ENCODE peak calls at places on chromosomes 12 and 14, in five cellular contexts. Q is chondrocyte; V is activated T-cell treated with anti-CD3 and anti-CD28 coated beads, Interleukin-2, amount 50 U/mL, for 24 hours; C is mammary epithelial cell; I is stimulated activated CD8-positive, alpha-beta memory T cell treated with anti-CD3 and anti-CD28 coated beads, Interleukin-4, amount 100 ng/mL, for 48 hours. X is an unnamed sample.

GRCh38 chr14:58243790-58244555 is 670 bp upstream of the PSMA3 start:
- DNase-seq in Q (no peak), V (no peak), C (peak), I (no peak), X (no peak)

GRCh38 chr14:103880334-103880985 is 33.1 kb upstream of the PPP1R13B start:
- DNase-seq in Q (no peak), V (peak), C (peak), I (peak), X (no peak)

GRCh38 chr12:15364221-15365170 is 42.2 kb downstream of the PTPRO start:
- DNase-seq in Q (no peak), V (no peak), C (peak), I (no peak), X (no peak)

GRCh38 chr12:67758119-67758873 is 109.8 kb downstream of the DYRK2 start:
- DNase-seq in Q (no peak), V (no peak), C (no peak), I (no peak), X (no peak)

GRCh38 chr12:100234591-100235304 is 32.1 kb downstream of the DEPDC4 start:
- DNase-seq in Q (no peak), V (no peak), C (no peak), I (no peak), X (no peak)

GRCh38 chr12:104734541-104735075 is 223.5 kb downstream of the SLC41A2 start:
- DNase-seq in Q (no peak), V (no peak), C (no peak), I (no peak), X (no peak)

GRCh38 chr12:132561784-132562156 is 48.6 kb downstream of the LRCOL1 start:
- DNase-seq in Q (no peak), V (peak), C (peak), I (peak), X (peak)

GRCh38 chr12:106118-106561 is 39.6 kb downstream of the IQSEC3 start:
- DNase-seq in Q (no peak), V (no peak), C (no peak), I (no peak), X (no peak)

GRCh38 chr14:89027097-89027740 is 202.8 kb downstream of the TTC8 start:
- DNase-seq in Q (no peak), V (peak), C (peak), I (peak), X (peak)

GRCh38 chr12:106135781-106136180 is 3.0 kb downstream of the NUAK1 start:
- DNase-seq in Q (no peak), V (no peak), C (peak), I (no peak), X (no peak)

GRCh38 chr12:13299457-13299856 is 102.9 kb downstream of the EMP1 start:
- DNase-seq in Q (no peak), V (no peak), C (peak), I (no peak), X (no peak)

GRCh38 chr12:207804-208203 is 6.2 kb downstream of the SLC6A12 start:
- DNase-seq in Q (peak), V (no peak), C (no peak), I (no peak), X (no peak)

GRCh38 chr14:63045234-63045611 is at the start of gene KCNH5:
- DNase-seq in Q (peak), V (peak), C (peak), I (peak), X (peak)

GRCh38 chr12:95805864-95806669 is 15.5 kb upstream of the NTN4 start:
- DNase-seq in Q (no peak), V (no peak), C (peak), I (no peak), X (no peak)

GRCh38 chr14:31229638-31230229 is 22.1 kb upstream of the HECTD1 start:
- DNase-seq in Q (no peak), V (no peak), C (peak), I (no peak), X (no peak)

GRCh38 chr12:126447346-126447745 is 1382.1 kb downstream of the AACS start:
- DNase-seq in Q (no peak), V (no peak), C (no peak), I (no peak), X (no peak)

GRCh38 chr14:104795468-104795780 is at the start of gene AKT1:
- DNase-seq in Q (no peak), V (no peak), C (no peak), I (no peak), X (no peak)

GRCh38 chr14:70666364-70666691 is 24.6 kb downstream of the TTC9 start:
- DNase-seq in Q (no peak), V (no peak), C (no peak), I (no peak), X (no peak)

GRCh38 chr14:104794099-104794498 is 1.4 kb downstream of the AKT1 start:
- DNase-seq in Q (no peak), V (peak), C (peak), I (peak), X (peak)

GRCh38 chr12:94875525-94875924 is 128.0 kb downstream of the NDUFA12 start:
- DNase-seq in Q (no peak), V (no peak), C (peak), I (no peak), X (no peak)

GRCh38 chr12:122856999-122857671 is 21.9 kb downstream of the HIP1R start:
- DNase-seq in Q (no peak), V (no peak), C (no peak), I (no peak), X (no peak)

GRCh38 chr14:99820702-99821331 is 27.6 kb downstream of the EML1 start:
- DNase-seq in Q (no peak), V (no peak), C (no peak), I (no peak), X (no peak)

GRCh38 chr14:72975776-72976175 is 49.5 kb downstream of the DCAF4 start:
- DNase-seq in Q (no peak), V (no peak), C (no peak), I (peak), X (no peak)

GRCh38 chr12:92304335-92305066 is 158.9 kb upstream of the BTG1 start:
- DNase-seq in Q (no peak), V (no peak), C (no peak), I (no peak), X (no peak)

GRCh38 chr14:23539209-23539866 is 12.2 kb downstream of the ZFHX2 start:
- DNase-seq in Q (no peak), V (no peak), C (peak), I (no peak), X (no peak)

GRCh38 chr12:104790296-104791125 is 167.6 kb downstream of the SLC41A2 start:
- DNase-seq in Q (no peak), V (peak), C (no peak), I (peak), X (peak)

GRCh38 chr14:31479026-31479425 is 8.8 kb downstream of the GPR33 start:
- DNase-seq in Q (no peak), V (no peak), C (no peak), I (no peak), X (no peak)